ENCODE peak calls at places on chromosomes 5 and 9, in ten cellular contexts. I is HCT116, X is AG10803, H is uterus, B is foreskin keratinocyte, M is progenitor cell of endocrine pancreas, D is adrenal gland, Z is suprapubic skin, Q is chondrocyte, F is cardiac muscle cell. U is an unnamed sample.
A peak's percentile ranks its signal among the peaks of the same experiment; 100 is the strongest.

GRCh38 chr9:78132688-78133033 is 101.0 kb upstream of the GNAQ start:
- DNase-seq in I (no peak), X (no peak), H (no peak), B (no peak), M (no peak), D (no peak), Z (no peak), Q (no peak), F (no peak), U (no peak)

GRCh38 chr9:36584626-36585460 is 12.1 kb downstream of the MELK start:
- DNase-seq in I (no peak), X (peak; percentile 72), H (no peak), B (peak; percentile 86), M (no peak), D (no peak), Z (no peak), Q (no peak), F (peak; percentile 49), U (no peak)

GRCh38 chr9:113619156-113619861 is 155.8 kb downstream of the RGS3 start:
- DNase-seq in I (no peak), X (no peak), H (no peak), B (no peak), M (no peak), D (no peak), Z (peak; percentile 39), Q (peak; percentile 66), F (no peak), U (no peak)

GRCh38 chr9:98383758-98384157 is 128.3 kb upstream of the TBC1D2 start:
- DNase-seq in I (no peak), X (peak; percentile 21), H (no peak), B (no peak), M (no peak), D (no peak), Z (no peak), Q (no peak), F (peak; percentile 33), U (no peak)

GRCh38 chr9:111926421-111926875 is 29.8 kb downstream of the UGCG start:
- DNase-seq in I (no peak), X (peak; percentile 62), H (no peak), B (no peak), M (no peak), D (peak; percentile 52), Z (no peak), Q (no peak), F (peak; percentile 90), U (no peak)

GRCh38 chr5:1495525-1495897 is 28.2 kb downstream of the LPCAT1 start:
- DNase-seq in I (no peak), X (no peak), H (no peak), B (no peak), M (no peak), D (no peak), Z (no peak), Q (no peak), F (no peak), U (no peak)

GRCh38 chr5:170280090-170280493 is 17.5 kb downstream of the LCP2 start:
- DNase-seq in I (no peak), X (no peak), H (peak; percentile 81), B (no peak), M (no peak), D (peak; percentile 24), Z (no peak), Q (no peak), F (peak; percentile 22), U (no peak)

GRCh38 chr9:105880517-105880916 is 186.2 kb downstream of the TMEM38B start:
- DNase-seq in I (no peak), X (no peak), H (no peak), B (no peak), M (no peak), D (no peak), Z (no peak), Q (no peak), F (no peak), U (no peak)

GRCh38 chr9:76206821-76207220 is 187.4 kb downstream of the RFK start:
- DNase-seq in I (no peak), X (no peak), H (no peak), B (no peak), M (no peak), D (no peak), Z (no peak), Q (no peak), F (no peak), U (no peak)

GRCh38 chr9:76200315-76200714 is 193.9 kb downstream of the RFK start:
- DNase-seq in I (no peak), X (peak; percentile 42), H (no peak), B (no peak), M (no peak), D (no peak), Z (no peak), Q (no peak), F (peak; percentile 21), U (no peak)

GRCh38 chr9:76200730-76201129 is 193.5 kb downstream of the RFK start:
- DNase-seq in I (no peak), X (no peak), H (no peak), B (no peak), M (no peak), D (no peak), Z (no peak), Q (no peak), F (no peak), U (no peak)

GRCh38 chr9:76198336-76198735 is 195.9 kb downstream of the RFK start:
- DNase-seq in I (no peak), X (peak; percentile 54), H (no peak), B (no peak), M (no peak), D (no peak), Z (no peak), Q (no peak), F (peak; percentile 73), U (no peak)

DNA sequence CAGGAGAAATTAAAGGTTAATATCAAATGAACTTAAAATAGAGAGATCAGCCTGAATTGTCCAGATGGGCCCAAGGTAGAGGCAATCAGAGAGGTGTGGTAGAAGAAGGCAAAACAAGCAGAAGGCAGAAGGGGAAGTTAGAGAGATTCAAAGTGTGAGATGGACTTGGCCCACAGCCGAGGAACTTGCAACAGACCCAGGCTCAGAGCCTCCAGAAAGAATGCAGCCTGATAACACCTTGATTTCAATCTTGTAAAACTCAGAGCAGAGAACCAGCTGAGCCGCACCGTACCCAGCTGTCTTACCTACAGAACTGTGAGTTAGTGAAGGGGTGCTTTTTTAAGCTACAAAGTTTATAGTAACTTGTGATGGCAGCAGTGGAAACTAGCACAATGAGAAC is 190.9 kb downstream of the RFK start:
- DNase-seq in I (no peak), X (no peak), H (no peak), B (no peak), M (no peak), D (no peak), Z (no peak), Q (no peak), F (peak; percentile 49), U (peak; percentile 39)
- TF ChIP-seq CTCF in I (no peak), X (no peak), H (no peak), B (no peak), M (no peak), D (no peak), Z (no peak), Q (no peak), F (no peak), U (no peak)

DNA sequence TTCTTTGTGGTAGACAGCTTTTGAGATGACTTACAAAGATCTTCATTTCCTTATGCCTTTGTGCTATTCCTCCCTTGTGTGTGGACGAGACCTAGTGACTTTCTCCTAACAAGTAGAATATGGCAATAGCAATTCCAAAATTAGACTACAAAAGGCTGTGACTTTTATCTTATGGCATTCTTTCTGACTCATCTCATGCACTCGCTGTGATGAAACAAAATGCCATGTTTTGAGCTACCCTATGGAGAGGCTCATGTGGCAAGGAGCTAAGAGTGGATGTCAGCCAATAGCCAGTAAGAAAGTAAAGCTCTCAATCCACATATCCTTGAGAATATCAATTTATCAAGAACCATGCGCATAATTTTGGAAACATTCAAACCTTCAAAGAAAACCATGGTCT is 380.5 kb upstream of the SMC2 start:
- DNase-seq in I (no peak), X (no peak), H (no peak), B (no peak), M (no peak), D (no peak), Z (no peak), Q (no peak), F (peak; percentile 34), U (no peak)
- TF ChIP-seq CTCF in I (no peak), X (no peak), H (no peak), B (no peak), M (no peak), D (no peak), Z (no peak), Q (no peak), F (no peak), U (no peak)

GRCh38 chr5:131274341-131275063 is 10.6 kb downstream of the CDC42SE2 start:
- DNase-seq in I (no peak), X (no peak), H (no peak), B (no peak), M (no peak), D (no peak), Z (no peak), Q (no peak), F (no peak), U (no peak)
- TF ChIP-seq CTCF in I (no peak), X (no peak), H (no peak), B (no peak), M (no peak), D (no peak), Z (no peak), Q (no peak), F (no peak), U (no peak)

GRCh38 chr9:120911295-120911843 is 15.2 kb downstream of the TRAF1 start:
- DNase-seq in I (no peak), X (no peak), H (no peak), B (no peak), M (no peak), D (no peak), Z (no peak), Q (no peak), F (no peak), U (no peak)
- TF ChIP-seq CTCF in I (no peak), X (no peak), H (no peak), B (no peak), M (no peak), D (no peak), Z (no peak), Q (no peak), F (no peak), U (no peak)

GRCh38 chr5:133485468-133485867 is 126.9 kb downstream of the FSTL4 start:
- DNase-seq in I (no peak), X (no peak), H (no peak), B (no peak), M (no peak), D (no peak), Z (no peak), Q (no peak), F (no peak), U (no peak)

GRCh38 chr5:133487093-133487492 is 125.2 kb downstream of the FSTL4 start:
- DNase-seq in I (no peak), X (no peak), H (no peak), B (peak; percentile 32), M (no peak), D (no peak), Z (no peak), Q (no peak), F (no peak), U (no peak)

GRCh38 chr5:133489632-133490031 is 122.7 kb downstream of the FSTL4 start:
- DNase-seq in I (peak; percentile 47), X (no peak), H (no peak), B (peak; percentile 49), M (no peak), D (no peak), Z (no peak), Q (no peak), F (no peak), U (no peak)
- TF ChIP-seq CTCF in I (peak; percentile 47), X (no peak), H (no peak), B (peak; percentile 48), M (no peak), D (no peak), Z (no peak), Q (no peak), F (no peak), U (no peak)

U was measured in mesothelial cell of epicardium.